ENCODE peak calls at places on chromosome 13, in seven cellular contexts. D, Y, P, X, V, I and S are unnamed samples.

GRCh38 chr13:28117689-28118377 is 17.5 kb upstream of the FLT3 start:
- DNase-seq in D (no peak), Y (no peak), P (peak; percentile 51), X (peak; percentile 55), V (peak; percentile 27), I (no peak), S (peak; percentile 78)

GRCh38 chr13:70108276-70108845 is at the start of gene KLHL1:
- DNase-seq in D (no peak), Y (no peak), P (no peak), X (no peak), V (no peak), I (no peak), S (no peak)

GRCh38 chr13:43432948-43433347 is 353.8 kb downstream of the ENOX1 start:
- DNase-seq in D (no peak), Y (no peak), P (no peak), X (no peak), V (no peak), I (no peak), S (no peak)

GRCh38 chr13:29991343-29991742 is 140.9 kb upstream of the UBL3 start:
- DNase-seq in D (no peak), Y (no peak), P (no peak), X (no peak), V (no peak), I (peak; percentile 91), S (no peak)

GRCh38 chr13:37369618-37370017 is 228.9 kb downstream of the POSTN start:
- DNase-seq in D (no peak), Y (no peak), P (no peak), X (no peak), V (no peak), I (no peak), S (no peak)

GRCh38 chr13:36789730-36790129 is 29.3 kb upstream of the RFXAP start:
- DNase-seq in D (no peak), Y (no peak), P (no peak), X (no peak), V (no peak), I (no peak), S (no peak)

GRCh38 chr13:60047943-60048342 is 115.8 kb downstream of the DIAPH3 start:
- DNase-seq in D (no peak), Y (no peak), P (no peak), X (no peak), V (no peak), I (no peak), S (no peak)

GRCh38 chr13:48038763-48039162 is 1.2 kb downstream of the NUDT15 start:
- DNase-seq in D (no peak), Y (no peak), P (no peak), X (no peak), V (no peak), I (no peak), S (no peak)

GRCh38 chr13:32068255-32068654 is 36.7 kb downstream of the FRY start:
- DNase-seq in D (no peak), Y (no peak), P (no peak), X (no peak), V (no peak), I (no peak), S (no peak)

GRCh38 chr13:29679357-29680050 is 84.0 kb upstream of the SLC7A1 start:
- DNase-seq in D (no peak), Y (no peak), P (peak; percentile 61), X (no peak), V (no peak), I (no peak), S (peak; percentile 91)

GRCh38 chr13:99280166-99280565 is 22.0 kb upstream of the GPR18 start:
- DNase-seq in D (no peak), Y (no peak), P (no peak), X (no peak), V (no peak), I (no peak), S (no peak)

GRCh38 chr13:77832339-77833100 is 86.1 kb downstream of the EDNRB start:
- DNase-seq in D (no peak), Y (no peak), P (no peak), X (no peak), V (peak; percentile 89), I (no peak), S (no peak)

GRCh38 chr13:98103942-98104880 is 38.7 kb upstream of the FARP1 start:
- DNase-seq in D (no peak), Y (no peak), P (no peak), X (no peak), V (no peak), I (no peak), S (no peak)

GRCh38 chr13:85632526-85633215 is 166.5 kb downstream of the SLITRK6 start:
- DNase-seq in D (no peak), Y (no peak), P (no peak), X (no peak), V (peak; percentile 69), I (no peak), S (no peak)

GRCh38 chr13:89514534-89515312 is 1832.8 kb upstream of the MIR17HG start:
- DNase-seq in D (no peak), Y (no peak), P (no peak), X (no peak), V (no peak), I (peak; percentile 39), S (no peak)

GRCh38 chr13:61010358-61010757 is 405.3 kb downstream of the PCDH20 start:
- DNase-seq in D (no peak), Y (no peak), P (no peak), X (no peak), V (no peak), I (no peak), S (no peak)

GRCh38 chr13:41546372-41547252 is 89.3 kb downstream of the RGCC start:
- DNase-seq in D (no peak), Y (no peak), P (no peak), X (no peak), V (peak; percentile 47), I (peak; percentile 71), S (no peak)

GRCh38 chr13:93420887-93421286 is 194.3 kb downstream of the GPC6 start:
- DNase-seq in D (no peak), Y (no peak), P (no peak), X (no peak), V (no peak), I (no peak), S (no peak)

GRCh38 chr13:110560606-110561334 is 752 bp downstream of the RAB20 start:
- DNase-seq in D (no peak), Y (peak; percentile 38), P (no peak), X (peak; percentile 70), V (no peak), I (no peak), S (peak; percentile 51)

GRCh38 chr13:64551755-64552154 is 2678.4 kb downstream of the PCDH9 start:
- DNase-seq in D (no peak), Y (no peak), P (no peak), X (no peak), V (no peak), I (peak; percentile 18), S (no peak)

GRCh38 chr13:33776510-33776909 is 41.4 kb upstream of the RFC3 start:
- DNase-seq in D (no peak), Y (no peak), P (no peak), X (no peak), V (no peak), I (no peak), S (no peak)

GRCh38 chr13:111388851-111389500 is 68.5 kb downstream of the TEX29 start:
- DNase-seq in D (peak; percentile 64), Y (peak; percentile 50), P (no peak), X (no peak), V (no peak), I (no peak), S (no peak)

GRCh38 chr13:113452942-113453901 is at the start of gene ADPRHL1:
- DNase-seq in D (peak; percentile 24), Y (no peak), P (no peak), X (peak; percentile 10), V (no peak), I (no peak), S (peak; percentile 32)

GRCh38 chr13:61944329-61944929 is 528.8 kb upstream of the PCDH20 start:
- DNase-seq in D (no peak), Y (no peak), P (no peak), X (no peak), V (no peak), I (no peak), S (no peak)

GRCh38 chr13:100573121-100573520 is 15.5 kb downstream of the GGACT start:
- DNase-seq in D (peak; percentile 85), Y (peak; percentile 63), P (peak; percentile 69), X (peak; percentile 76), V (peak; percentile 91), I (peak; percentile 26), S (peak; percentile 86)

GRCh38 chr13:37905736-37906135 is 36.2 kb upstream of the TRPC4 start:
- DNase-seq in D (no peak), Y (no peak), P (no peak), X (no peak), V (no peak), I (no peak), S (no peak)

GRCh38 chr13:109694972-109695371 is 91.4 kb downstream of the IRS2 start:
- DNase-seq in D (no peak), Y (no peak), P (no peak), X (no peak), V (no peak), I (no peak), S (no peak)

GRCh38 chr13:51453959-51454703 is 1.3 kb upstream of the INTS6 start:
- DNase-seq in D (peak; percentile 77), Y (no peak), P (no peak), X (no peak), V (peak; percentile 53), I (no peak), S (peak; percentile 42)

GRCh38 chr13:45362939-45363338 is 22.0 kb upstream of the TPT1 start:
- DNase-seq in D (no peak), Y (no peak), P (no peak), X (no peak), V (no peak), I (no peak), S (no peak)